ENCODE peak calls at places on chromosomes 16 and 17, in seven cellular contexts. O, U, W, P, B, M and T are unnamed samples.

GRCh38 chr17:79946352-79947231 is 89.1 kb downstream of the TBC1D16 start:
- DNase-seq in O (no peak), U (no peak), W (no peak), P (peak), B (no peak), M (no peak), T (peak)

GRCh38 chr17:63701477-63702222 is 1.7 kb upstream of the LIMD2 start:
- DNase-seq in O (no peak), U (no peak), W (no peak), P (no peak), B (peak), M (no peak), T (no peak)

GRCh38 chr16:46607529-46607928 is 13.7 kb downstream of the SHCBP1 start:
- DNase-seq in O (peak), U (peak), W (no peak), P (no peak), B (no peak), M (no peak), T (no peak)

GRCh38 chr17:28953444-28954118 is 2.3 kb upstream of the PHF12 start:
- DNase-seq in O (peak), U (peak), W (peak), P (peak), B (peak), M (no peak), T (no peak)

GRCh38 chr17:34974179-34974578 is 6.1 kb upstream of the LIG3 start:
- DNase-seq in O (no peak), U (no peak), W (no peak), P (no peak), B (no peak), M (no peak), T (no peak)

GRCh38 chr16:49856741-49857330 is 924 bp upstream of the ZNF423 start:
- DNase-seq in O (peak), U (peak), W (peak), P (peak), B (peak), M (no peak), T (peak)

GRCh38 chr17:791807-792206 is 9.7 kb downstream of the MRM3 start:
- DNase-seq in O (no peak), U (no peak), W (no peak), P (no peak), B (no peak), M (no peak), T (no peak)

GRCh38 chr16:78638371-78638770 is 538.9 kb downstream of the WWOX start:
- DNase-seq in O (no peak), U (no peak), W (no peak), P (no peak), B (no peak), M (no peak), T (no peak)

GRCh38 chr16:75088226-75088625 is 28.4 kb downstream of the LDHD start:
- DNase-seq in O (no peak), U (no peak), W (no peak), P (no peak), B (no peak), M (no peak), T (no peak)

GRCh38 chr16:89828199-89828869 is at the start of gene SPIRE2:
- DNase-seq in O (no peak), U (peak), W (peak), P (peak), B (peak), M (no peak), T (no peak)

GRCh38 chr17:74450231-74450630 is 16.2 kb upstream of the CD300A start:
- DNase-seq in O (no peak), U (no peak), W (no peak), P (no peak), B (no peak), M (no peak), T (no peak)

GRCh38 chr17:74452027-74452840 is 14.2 kb upstream of the CD300A start:
- DNase-seq in O (no peak), U (no peak), W (no peak), P (no peak), B (no peak), M (no peak), T (no peak)

GRCh38 chr17:74449773-74450172 is 16.7 kb upstream of the CD300A start:
- DNase-seq in O (no peak), U (no peak), W (no peak), P (no peak), B (no peak), M (no peak), T (no peak)

GRCh38 chr17:74451557-74451956 is 14.9 kb upstream of the CD300A start:
- DNase-seq in O (no peak), U (no peak), W (no peak), P (no peak), B (no peak), M (no peak), T (no peak)

DNA sequence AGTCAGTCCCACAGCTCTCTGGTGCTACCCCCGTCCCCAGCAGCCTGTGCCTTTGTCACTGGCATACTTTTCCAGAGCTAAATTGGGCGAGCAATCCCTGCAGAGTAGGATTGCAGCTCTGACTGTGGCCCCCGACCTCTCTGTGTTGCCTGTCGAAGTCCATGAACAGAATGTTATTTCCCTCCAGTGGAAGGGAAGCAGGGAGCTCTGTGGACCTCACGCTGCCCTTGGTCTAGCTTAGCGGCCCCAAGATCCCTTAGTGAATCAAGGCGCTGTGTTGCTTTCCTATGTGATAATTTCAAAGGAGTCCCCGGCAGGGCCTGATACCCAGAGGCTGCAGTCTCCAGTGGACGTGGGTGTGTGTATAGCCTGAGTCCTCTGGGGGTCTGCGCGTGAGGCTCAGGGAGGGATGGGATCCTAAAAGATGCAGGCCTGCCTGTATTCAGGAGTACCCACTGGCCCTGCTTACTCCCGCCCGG is 15.5 kb upstream of the CD300A start:
- DNase-seq in O (no peak), U (no peak), W (no peak), P (no peak), B (no peak), M (no peak), T (no peak)
- H3K27ac ChIP-seq in O (no peak), U (no peak), W (no peak), P (peak), B (no peak), M (peak), T (peak)

GRCh38 chr17:78825696-78826095 is 14.9 kb downstream of the USP36 start:
- DNase-seq in O (no peak), U (no peak), W (no peak), P (no peak), B (no peak), M (no peak), T (peak)
- TF ChIP-seq CTCF in O (no peak), U (no peak), W (no peak), P (no peak), B (no peak), M (no peak), T (no peak)

GRCh38 chr17:40068917-40069750 is 6.4 kb downstream of the THRA start:
- DNase-seq in O (no peak), U (peak), W (no peak), P (peak), B (peak), M (peak), T (peak)
- H3K27ac ChIP-seq in O (peak), U (peak), W (no peak), P (peak), B (peak), M (peak), T (peak)

DNA sequence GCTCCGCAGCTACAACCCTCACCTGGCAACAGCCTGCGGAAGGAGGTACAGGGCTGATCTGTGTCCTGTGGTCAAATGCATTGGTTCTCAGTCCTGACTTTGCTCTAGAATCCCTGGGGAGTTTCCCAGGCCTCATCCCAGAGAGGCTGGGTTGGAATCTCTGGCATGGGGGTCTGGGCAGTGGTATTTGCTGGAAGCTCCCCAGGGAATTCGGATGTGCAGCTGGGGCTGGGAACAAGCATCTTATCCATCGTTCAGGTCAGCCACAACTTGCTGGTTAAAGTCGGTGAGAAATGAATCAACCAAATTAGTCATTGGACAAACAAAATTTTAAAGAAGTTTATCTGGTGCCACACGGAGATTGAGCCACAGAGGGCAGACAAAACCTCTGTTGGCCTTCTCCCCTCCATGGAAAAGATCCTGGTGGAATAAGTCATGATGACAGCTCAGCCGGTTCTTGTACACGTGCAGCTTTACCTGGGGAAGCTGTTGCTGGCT is 231.2 kb downstream of the FOXL1 start:
- DNase-seq in O (no peak), U (peak), W (no peak), P (no peak), B (no peak), M (no peak), T (no peak)
- TF ChIP-seq CTCF in O (peak), U (no peak), W (no peak), P (no peak), B (no peak), M (no peak), T (no peak)

GRCh38 chr16:16004314-16004749 is 54.9 kb downstream of the ABCC1 start:
- DNase-seq in O (no peak), U (peak), W (no peak), P (no peak), B (no peak), M (no peak), T (no peak)

GRCh38 chr16:16005725-16006124 is 56.3 kb downstream of the ABCC1 start:
- DNase-seq in O (no peak), U (no peak), W (no peak), P (no peak), B (no peak), M (no peak), T (no peak)

GRCh38 chr16:16003719-16004313 is 54.4 kb downstream of the ABCC1 start:
- DNase-seq in O (no peak), U (no peak), W (no peak), P (no peak), B (no peak), M (no peak), T (no peak)

GRCh38 chr16:16000685-16001084 is 51.3 kb downstream of the ABCC1 start:
- DNase-seq in O (no peak), U (no peak), W (no peak), P (no peak), B (no peak), M (no peak), T (no peak)

GRCh38 chr16:16001856-16002255 is 52.4 kb downstream of the ABCC1 start:
- DNase-seq in O (no peak), U (no peak), W (no peak), P (no peak), B (peak), M (no peak), T (no peak)
- H3K27ac ChIP-seq in O (no peak), U (no peak), W (no peak), P (no peak), B (no peak), M (no peak), T (no peak)

GRCh38 chr16:66549284-66550131 is at the start of gene TK2:
- DNase-seq in O (no peak), U (peak), W (peak), P (peak), B (peak), M (no peak), T (no peak)
- TF ChIP-seq CTCF in O (peak), U (peak), W (no peak), P (no peak), B (no peak), M (peak), T (no peak)